ENCODE peak calls at places on chromosomes 4 and X, in eight cellular contexts. One of them, this sample, is unnamed.

GRCh38 chrX:87525771-87526229 is 8.2 kb downstream of the KLHL4 start:
- DNase-seq in ureter: no peak
- DNase-seq in activated T-helper 1 cell treated with Interleukin-2 at 50 U/mL for 16 hours: no peak
- DNase-seq in nephron progenitor cell: no peak
- DNase-seq in activated T-cell treated with anti-CD3 and anti-CD28 coated beads for 1 hour: no peak
- DNase-seq in M059J: peak
- DNase-seq in NCI-H82: no peak
- DNase-seq in mesenteric fat pad: no peak
- DNase-seq in this sample: no peak

GRCh38 chr4:74886490-74886889 is 46.4 kb upstream of the PARM1 start:
- DNase-seq in mesenteric fat pad: no peak
- DNase-seq in M059J: no peak
- DNase-seq in activated T-helper 1 cell treated with Interleukin-2 at 50 U/mL for 16 hours: no peak
- DNase-seq in nephron progenitor cell: no peak
- DNase-seq in ureter: peak
- DNase-seq in NCI-H82: no peak
- DNase-seq in activated T-cell treated with anti-CD3 and anti-CD28 coated beads for 1 hour: no peak
- DNase-seq in this sample: no peak

GRCh38 chr4:142598132-142598531 is 248.0 kb downstream of the INPP4B start:
- DNase-seq in activated T-helper 1 cell treated with Interleukin-2 at 50 U/mL for 16 hours: no peak
- DNase-seq in ureter: no peak
- DNase-seq in mesenteric fat pad: no peak
- DNase-seq in nephron progenitor cell: no peak
- DNase-seq in M059J: peak
- DNase-seq in activated T-cell treated with anti-CD3 and anti-CD28 coated beads for 1 hour: no peak
- DNase-seq in NCI-H82: no peak
- DNase-seq in this sample: no peak

GRCh38 chr4:151567056-151567455 is 158.1 kb downstream of the FHIP1A start:
- DNase-seq in activated T-helper 1 cell treated with Interleukin-2 at 50 U/mL for 16 hours: no peak
- DNase-seq in nephron progenitor cell: no peak
- DNase-seq in NCI-H82: no peak
- DNase-seq in mesenteric fat pad: no peak
- DNase-seq in activated T-cell treated with anti-CD3 and anti-CD28 coated beads for 1 hour: no peak
- DNase-seq in M059J: no peak
- DNase-seq in ureter: no peak
- DNase-seq in this sample: no peak

GRCh38 chr4:128810331-128810870 is 901 bp downstream of the JADE1 start:
- DNase-seq in M059J: peak
- DNase-seq in activated T-cell treated with anti-CD3 and anti-CD28 coated beads for 1 hour: no peak
- DNase-seq in activated T-helper 1 cell treated with Interleukin-2 at 50 U/mL for 16 hours: peak
- DNase-seq in nephron progenitor cell: peak
- DNase-seq in NCI-H82: peak
- DNase-seq in ureter: no peak
- DNase-seq in mesenteric fat pad: no peak
- DNase-seq in this sample: peak

GRCh38 chr4:48906283-48907173 is at the start of gene OCIAD2:
- DNase-seq in activated T-cell treated with anti-CD3 and anti-CD28 coated beads for 1 hour: peak
- DNase-seq in nephron progenitor cell: peak
- DNase-seq in NCI-H82: peak
- DNase-seq in mesenteric fat pad: no peak
- DNase-seq in activated T-helper 1 cell treated with Interleukin-2 at 50 U/mL for 16 hours: peak
- DNase-seq in M059J: peak
- DNase-seq in ureter: peak
- DNase-seq in this sample: peak

GRCh38 chrX:100381613-100382012 is 28.5 kb downstream of the PCDH19 start:
- DNase-seq in NCI-H82: no peak
- DNase-seq in activated T-helper 1 cell treated with Interleukin-2 at 50 U/mL for 16 hours: no peak
- DNase-seq in M059J: no peak
- DNase-seq in activated T-cell treated with anti-CD3 and anti-CD28 coated beads for 1 hour: no peak
- DNase-seq in ureter: no peak
- DNase-seq in nephron progenitor cell: no peak
- DNase-seq in mesenteric fat pad: no peak
- DNase-seq in this sample: no peak

GRCh38 chrX:78037881-78038280 is 66.2 kb upstream of the PGK1 start:
- DNase-seq in ureter: no peak
- DNase-seq in NCI-H82: no peak
- DNase-seq in activated T-cell treated with anti-CD3 and anti-CD28 coated beads for 1 hour: no peak
- DNase-seq in M059J: no peak
- DNase-seq in nephron progenitor cell: no peak
- DNase-seq in mesenteric fat pad: no peak
- DNase-seq in activated T-helper 1 cell treated with Interleukin-2 at 50 U/mL for 16 hours: no peak
- DNase-seq in this sample: no peak

GRCh38 chr4:172270421-172270820 is 457.2 kb downstream of the GALNTL6 start:
- DNase-seq in M059J: no peak
- DNase-seq in nephron progenitor cell: no peak
- DNase-seq in activated T-cell treated with anti-CD3 and anti-CD28 coated beads for 1 hour: no peak
- DNase-seq in mesenteric fat pad: no peak
- DNase-seq in activated T-helper 1 cell treated with Interleukin-2 at 50 U/mL for 16 hours: no peak
- DNase-seq in ureter: no peak
- DNase-seq in NCI-H82: peak
- DNase-seq in this sample: no peak

GRCh38 chrX:66030505-66031317 is 9.2 kb downstream of the VSIG4 start:
- DNase-seq in activated T-helper 1 cell treated with Interleukin-2 at 50 U/mL for 16 hours: no peak
- DNase-seq in ureter: no peak
- DNase-seq in nephron progenitor cell: peak
- DNase-seq in mesenteric fat pad: no peak
- DNase-seq in activated T-cell treated with anti-CD3 and anti-CD28 coated beads for 1 hour: no peak
- DNase-seq in M059J: no peak
- DNase-seq in NCI-H82: peak
- DNase-seq in this sample: peak

GRCh38 chr4:182832352-182833120 is 84.7 kb downstream of the DCTD start:
- DNase-seq in NCI-H82: no peak
- DNase-seq in M059J: no peak
- DNase-seq in mesenteric fat pad: no peak
- DNase-seq in nephron progenitor cell: no peak
- DNase-seq in activated T-cell treated with anti-CD3 and anti-CD28 coated beads for 1 hour: no peak
- DNase-seq in activated T-helper 1 cell treated with Interleukin-2 at 50 U/mL for 16 hours: no peak
- DNase-seq in ureter: no peak
- DNase-seq in this sample: no peak

GRCh38 chr4:139918994-139919393 is 235.0 kb downstream of the MAML3 start:
- DNase-seq in nephron progenitor cell: no peak
- DNase-seq in ureter: no peak
- DNase-seq in NCI-H82: no peak
- DNase-seq in M059J: no peak
- DNase-seq in mesenteric fat pad: no peak
- DNase-seq in activated T-helper 1 cell treated with Interleukin-2 at 50 U/mL for 16 hours: no peak
- DNase-seq in activated T-cell treated with anti-CD3 and anti-CD28 coated beads for 1 hour: no peak
- DNase-seq in this sample: no peak

GRCh38 chr4:155552180-155552579 is 114.5 kb upstream of the GUCY1A1 start:
- DNase-seq in NCI-H82: peak
- DNase-seq in mesenteric fat pad: no peak
- DNase-seq in activated T-cell treated with anti-CD3 and anti-CD28 coated beads for 1 hour: no peak
- DNase-seq in activated T-helper 1 cell treated with Interleukin-2 at 50 U/mL for 16 hours: no peak
- DNase-seq in nephron progenitor cell: no peak
- DNase-seq in M059J: peak
- DNase-seq in ureter: no peak
- DNase-seq in this sample: no peak

GRCh38 chrX:39773923-39774803 is 323.6 kb downstream of the BCOR start:
- DNase-seq in activated T-helper 1 cell treated with Interleukin-2 at 50 U/mL for 16 hours: no peak
- DNase-seq in nephron progenitor cell: no peak
- DNase-seq in activated T-cell treated with anti-CD3 and anti-CD28 coated beads for 1 hour: no peak
- DNase-seq in M059J: peak
- DNase-seq in mesenteric fat pad: no peak
- DNase-seq in ureter: no peak
- DNase-seq in NCI-H82: no peak
- DNase-seq in this sample: peak

GRCh38 chr4:3612934-3613333 is 80.7 kb upstream of the LRPAP1 start:
- DNase-seq in NCI-H82: no peak
- DNase-seq in M059J: no peak
- DNase-seq in activated T-cell treated with anti-CD3 and anti-CD28 coated beads for 1 hour: no peak
- DNase-seq in activated T-helper 1 cell treated with Interleukin-2 at 50 U/mL for 16 hours: no peak
- DNase-seq in mesenteric fat pad: no peak
- DNase-seq in ureter: no peak
- DNase-seq in nephron progenitor cell: no peak
- DNase-seq in this sample: no peak

GRCh38 chr4:158161561-158162354 is 11.1 kb downstream of the GASK1B start:
- DNase-seq in nephron progenitor cell: no peak
- DNase-seq in activated T-helper 1 cell treated with Interleukin-2 at 50 U/mL for 16 hours: no peak
- DNase-seq in mesenteric fat pad: no peak
- DNase-seq in M059J: peak
- DNase-seq in NCI-H82: peak
- DNase-seq in activated T-cell treated with anti-CD3 and anti-CD28 coated beads for 1 hour: no peak
- DNase-seq in ureter: no peak
- DNase-seq in this sample: no peak

GRCh38 chr4:79862842-79863241 is 210.2 kb downstream of the ANTXR2 start:
- DNase-seq in nephron progenitor cell: no peak
- DNase-seq in NCI-H82: peak
- DNase-seq in M059J: no peak
- DNase-seq in ureter: no peak
- DNase-seq in activated T-cell treated with anti-CD3 and anti-CD28 coated beads for 1 hour: no peak
- DNase-seq in activated T-helper 1 cell treated with Interleukin-2 at 50 U/mL for 16 hours: no peak
- DNase-seq in mesenteric fat pad: no peak
- DNase-seq in this sample: no peak

GRCh38 chr4:6196871-6197270 is 3.5 kb downstream of the JAKMIP1 start:
- DNase-seq in activated T-cell treated with anti-CD3 and anti-CD28 coated beads for 1 hour: no peak
- DNase-seq in nephron progenitor cell: no peak
- DNase-seq in NCI-H82: no peak
- DNase-seq in M059J: no peak
- DNase-seq in activated T-helper 1 cell treated with Interleukin-2 at 50 U/mL for 16 hours: no peak
- DNase-seq in mesenteric fat pad: peak
- DNase-seq in ureter: no peak
- DNase-seq in this sample: no peak

GRCh38 chr4:6520978-6521377 is 48.6 kb upstream of the PPP2R2C start:
- DNase-seq in activated T-cell treated with anti-CD3 and anti-CD28 coated beads for 1 hour: no peak
- DNase-seq in nephron progenitor cell: no peak
- DNase-seq in activated T-helper 1 cell treated with Interleukin-2 at 50 U/mL for 16 hours: no peak
- DNase-seq in M059J: no peak
- DNase-seq in NCI-H82: no peak
- DNase-seq in mesenteric fat pad: peak
- DNase-seq in ureter: no peak
- DNase-seq in this sample: no peak

GRCh38 chr4:74590476-74590875 is 145.5 kb downstream of the AREG start:
- DNase-seq in NCI-H82: no peak
- DNase-seq in activated T-cell treated with anti-CD3 and anti-CD28 coated beads for 1 hour: no peak
- DNase-seq in ureter: no peak
- DNase-seq in M059J: no peak
- DNase-seq in nephron progenitor cell: no peak
- DNase-seq in mesenteric fat pad: no peak
- DNase-seq in activated T-helper 1 cell treated with Interleukin-2 at 50 U/mL for 16 hours: no peak
- DNase-seq in this sample: no peak

GRCh38 chr4:22573198-22573597 is 57.3 kb upstream of the ADGRA3 start:
- DNase-seq in activated T-cell treated with anti-CD3 and anti-CD28 coated beads for 1 hour: no peak
- DNase-seq in nephron progenitor cell: no peak
- DNase-seq in ureter: peak
- DNase-seq in M059J: peak
- DNase-seq in NCI-H82: no peak
- DNase-seq in mesenteric fat pad: no peak
- DNase-seq in activated T-helper 1 cell treated with Interleukin-2 at 50 U/mL for 16 hours: no peak
- DNase-seq in this sample: no peak

GRCh38 chrX:47248576-47248975 is 15.8 kb downstream of the USP11 start:
- DNase-seq in ureter: no peak
- DNase-seq in NCI-H82: no peak
- DNase-seq in M059J: no peak
- DNase-seq in activated T-helper 1 cell treated with Interleukin-2 at 50 U/mL for 16 hours: no peak
- DNase-seq in mesenteric fat pad: peak
- DNase-seq in nephron progenitor cell: no peak
- DNase-seq in activated T-cell treated with anti-CD3 and anti-CD28 coated beads for 1 hour: no peak
- DNase-seq in this sample: no peak

GRCh38 chrX:66553973-66554372 is 84.9 kb downstream of the EDA2R start:
- DNase-seq in ureter: no peak
- DNase-seq in nephron progenitor cell: no peak
- DNase-seq in NCI-H82: no peak
- DNase-seq in activated T-cell treated with anti-CD3 and anti-CD28 coated beads for 1 hour: no peak
- DNase-seq in activated T-helper 1 cell treated with Interleukin-2 at 50 U/mL for 16 hours: no peak
- DNase-seq in M059J: no peak
- DNase-seq in mesenteric fat pad: no peak
- DNase-seq in this sample: no peak

GRCh38 chr4:9969526-9970398 is 51.5 kb downstream of the SLC2A9 start:
- DNase-seq in activated T-cell treated with anti-CD3 and anti-CD28 coated beads for 1 hour: no peak
- DNase-seq in activated T-helper 1 cell treated with Interleukin-2 at 50 U/mL for 16 hours: no peak
- DNase-seq in M059J: peak
- DNase-seq in ureter: no peak
- DNase-seq in nephron progenitor cell: no peak
- DNase-seq in mesenteric fat pad: no peak
- DNase-seq in NCI-H82: no peak
- DNase-seq in this sample: no peak

GRCh38 chr4:111883557-111883999 is 261.7 kb upstream of the FAM241A start:
- DNase-seq in M059J: peak
- DNase-seq in mesenteric fat pad: no peak
- DNase-seq in activated T-cell treated with anti-CD3 and anti-CD28 coated beads for 1 hour: no peak
- DNase-seq in NCI-H82: peak
- DNase-seq in nephron progenitor cell: no peak
- DNase-seq in ureter: no peak
- DNase-seq in activated T-helper 1 cell treated with Interleukin-2 at 50 U/mL for 16 hours: no peak
- DNase-seq in this sample: no peak

GRCh38 chr4:71389149-71389840 is 50.5 kb downstream of the SLC4A4 start:
- DNase-seq in mesenteric fat pad: no peak
- DNase-seq in ureter: no peak
- DNase-seq in NCI-H82: no peak
- DNase-seq in activated T-cell treated with anti-CD3 and anti-CD28 coated beads for 1 hour: no peak
- DNase-seq in M059J: peak
- DNase-seq in nephron progenitor cell: no peak
- DNase-seq in activated T-helper 1 cell treated with Interleukin-2 at 50 U/mL for 16 hours: no peak
- DNase-seq in this sample: no peak

GRCh38 chr4:3343358-3343757 is 50.5 kb downstream of the RGS12 start:
- DNase-seq in nephron progenitor cell: no peak
- DNase-seq in ureter: peak
- DNase-seq in mesenteric fat pad: no peak
- DNase-seq in NCI-H82: no peak
- DNase-seq in M059J: no peak
- DNase-seq in activated T-cell treated with anti-CD3 and anti-CD28 coated beads for 1 hour: no peak
- DNase-seq in activated T-helper 1 cell treated with Interleukin-2 at 50 U/mL for 16 hours: no peak
- DNase-seq in this sample: no peak

GRCh38 chr4:185847352-185848078 is 35.5 kb upstream of the SORBS2 start:
- DNase-seq in activated T-cell treated with anti-CD3 and anti-CD28 coated beads for 1 hour: no peak
- DNase-seq in M059J: no peak
- DNase-seq in nephron progenitor cell: no peak
- DNase-seq in activated T-helper 1 cell treated with Interleukin-2 at 50 U/mL for 16 hours: no peak
- DNase-seq in NCI-H82: peak
- DNase-seq in ureter: no peak
- DNase-seq in mesenteric fat pad: no peak
- DNase-seq in this sample: no peak

GRCh38 chrX:83077606-83078005 is 430.5 kb upstream of the POU3F4 start:
- DNase-seq in ureter: no peak
- DNase-seq in activated T-cell treated with anti-CD3 and anti-CD28 coated beads for 1 hour: no peak
- DNase-seq in mesenteric fat pad: no peak
- DNase-seq in M059J: no peak
- DNase-seq in nephron progenitor cell: no peak
- DNase-seq in NCI-H82: no peak
- DNase-seq in activated T-helper 1 cell treated with Interleukin-2 at 50 U/mL for 16 hours: no peak
- DNase-seq in this sample: no peak

GRCh38 chr4:138087181-138087714 is 154.9 kb downstream of the SLC7A11 start:
- DNase-seq in activated T-helper 1 cell treated with Interleukin-2 at 50 U/mL for 16 hours: no peak
- DNase-seq in activated T-cell treated with anti-CD3 and anti-CD28 coated beads for 1 hour: no peak
- DNase-seq in mesenteric fat pad: no peak
- DNase-seq in nephron progenitor cell: no peak
- DNase-seq in NCI-H82: peak
- DNase-seq in M059J: no peak
- DNase-seq in ureter: no peak
- DNase-seq in this sample: no peak

GRCh38 chrX:80792205-80792604 is 17.5 kb downstream of the BRWD3 start:
- DNase-seq in ureter: no peak
- DNase-seq in mesenteric fat pad: no peak
- DNase-seq in activated T-cell treated with anti-CD3 and anti-CD28 coated beads for 1 hour: no peak
- DNase-seq in NCI-H82: no peak
- DNase-seq in M059J: no peak
- DNase-seq in nephron progenitor cell: no peak
- DNase-seq in activated T-helper 1 cell treated with Interleukin-2 at 50 U/mL for 16 hours: no peak
- DNase-seq in this sample: no peak

GRCh38 chr4:76952071-76952470 is 2.5 kb downstream of the SEPTIN11 start:
- DNase-seq in NCI-H82: no peak
- DNase-seq in activated T-helper 1 cell treated with Interleukin-2 at 50 U/mL for 16 hours: no peak
- DNase-seq in activated T-cell treated with anti-CD3 and anti-CD28 coated beads for 1 hour: no peak
- DNase-seq in nephron progenitor cell: no peak
- DNase-seq in M059J: no peak
- DNase-seq in mesenteric fat pad: no peak
- DNase-seq in ureter: no peak
- DNase-seq in this sample: no peak

GRCh38 chr4:37528161-37528560 is 158.0 kb downstream of the RELL1 start:
- DNase-seq in nephron progenitor cell: no peak
- DNase-seq in activated T-cell treated with anti-CD3 and anti-CD28 coated beads for 1 hour: no peak
- DNase-seq in NCI-H82: no peak
- DNase-seq in mesenteric fat pad: no peak
- DNase-seq in activated T-helper 1 cell treated with Interleukin-2 at 50 U/mL for 16 hours: no peak
- DNase-seq in M059J: peak
- DNase-seq in ureter: peak
- DNase-seq in this sample: no peak

GRCh38 chrX:44913656-44914531 is 40.9 kb downstream of the KDM6A start:
- DNase-seq in ureter: no peak
- DNase-seq in activated T-helper 1 cell treated with Interleukin-2 at 50 U/mL for 16 hours: no peak
- DNase-seq in NCI-H82: no peak
- DNase-seq in mesenteric fat pad: no peak
- DNase-seq in M059J: no peak
- DNase-seq in activated T-cell treated with anti-CD3 and anti-CD28 coated beads for 1 hour: no peak
- DNase-seq in nephron progenitor cell: no peak
- DNase-seq in this sample: no peak